ENCODE peak calls at places on chromosomes 6 and 20, in six cellular contexts. One of them, this sample, is unnamed.

GRCh38 chr6:38319259-38320255 is 320.2 kb downstream of the BTBD9 start:
- DNase-seq in mammary epithelial cell: peak
- DNase-seq in PC-9: no peak
- DNase-seq in NCI-H2081: no peak
- DNase-seq in activated CD4-positive, alpha-beta T cell treated with anti-CD3 and anti-CD28 coated beads, Interleukin-2, amount 50 U/mL, for 24 hours: no peak
- DNase-seq in NCI-H69: peak
- DNase-seq in this sample: peak

GRCh38 chr6:69026715-69027114 is 391.6 kb downstream of the ADGRB3 start:
- DNase-seq in mammary epithelial cell: no peak
- DNase-seq in PC-9: no peak
- DNase-seq in NCI-H2081: no peak
- DNase-seq in activated CD4-positive, alpha-beta T cell treated with anti-CD3 and anti-CD28 coated beads, Interleukin-2, amount 50 U/mL, for 24 hours: no peak
- DNase-seq in NCI-H69: no peak
- DNase-seq in this sample: no peak

GRCh38 chr6:17988422-17988944 is 1.0 kb upstream of the KIF13A start:
- DNase-seq in mammary epithelial cell: no peak
- DNase-seq in PC-9: no peak
- DNase-seq in NCI-H2081: no peak
- DNase-seq in activated CD4-positive, alpha-beta T cell treated with anti-CD3 and anti-CD28 coated beads, Interleukin-2, amount 50 U/mL, for 24 hours: no peak
- DNase-seq in NCI-H69: peak
- DNase-seq in this sample: no peak

GRCh38 chr20:53020834-53021233 is 48.7 kb downstream of the TSHZ2 start:
- DNase-seq in mammary epithelial cell: no peak
- DNase-seq in PC-9: no peak
- DNase-seq in NCI-H2081: no peak
- DNase-seq in activated CD4-positive, alpha-beta T cell treated with anti-CD3 and anti-CD28 coated beads, Interleukin-2, amount 50 U/mL, for 24 hours: no peak
- DNase-seq in NCI-H69: no peak
- DNase-seq in this sample: no peak

GRCh38 chr6:30830438-30830837 is 53.9 kb upstream of the DDR1 start:
- DNase-seq in mammary epithelial cell: no peak
- DNase-seq in PC-9: no peak
- DNase-seq in NCI-H2081: no peak
- DNase-seq in activated CD4-positive, alpha-beta T cell treated with anti-CD3 and anti-CD28 coated beads, Interleukin-2, amount 50 U/mL, for 24 hours: no peak
- DNase-seq in NCI-H69: no peak
- DNase-seq in this sample: no peak

GRCh38 chr6:31128093-31128676 is 7.9 kb upstream of the CDSN start:
- DNase-seq in mammary epithelial cell: peak
- DNase-seq in PC-9: peak
- DNase-seq in NCI-H2081: peak
- DNase-seq in activated CD4-positive, alpha-beta T cell treated with anti-CD3 and anti-CD28 coated beads, Interleukin-2, amount 50 U/mL, for 24 hours: peak
- DNase-seq in NCI-H69: peak
- DNase-seq in this sample: no peak

GRCh38 chr20:38450412-38450975 is 15.4 kb upstream of the SNHG17 start:
- DNase-seq in mammary epithelial cell: no peak
- DNase-seq in PC-9: no peak
- DNase-seq in NCI-H2081: no peak
- DNase-seq in activated CD4-positive, alpha-beta T cell treated with anti-CD3 and anti-CD28 coated beads, Interleukin-2, amount 50 U/mL, for 24 hours: no peak
- DNase-seq in NCI-H69: no peak
- DNase-seq in this sample: no peak

GRCh38 chr6:7050099-7050498 is 57.7 kb upstream of the RREB1 start:
- DNase-seq in mammary epithelial cell: no peak
- DNase-seq in PC-9: peak
- DNase-seq in NCI-H2081: no peak
- DNase-seq in activated CD4-positive, alpha-beta T cell treated with anti-CD3 and anti-CD28 coated beads, Interleukin-2, amount 50 U/mL, for 24 hours: no peak
- DNase-seq in NCI-H69: no peak
- DNase-seq in this sample: no peak

GRCh38 chr20:5127204-5127858 is 523 bp downstream of the CDS2 start:
- DNase-seq in mammary epithelial cell: peak
- DNase-seq in PC-9: peak
- DNase-seq in NCI-H2081: peak
- DNase-seq in activated CD4-positive, alpha-beta T cell treated with anti-CD3 and anti-CD28 coated beads, Interleukin-2, amount 50 U/mL, for 24 hours: peak
- DNase-seq in NCI-H69: peak
- DNase-seq in this sample: peak

GRCh38 chr6:144675231-144675861 is 390.2 kb downstream of the UTRN start:
- DNase-seq in mammary epithelial cell: peak
- DNase-seq in PC-9: no peak
- DNase-seq in NCI-H2081: peak
- DNase-seq in activated CD4-positive, alpha-beta T cell treated with anti-CD3 and anti-CD28 coated beads, Interleukin-2, amount 50 U/mL, for 24 hours: no peak
- DNase-seq in NCI-H69: peak
- DNase-seq in this sample: no peak

GRCh38 chr6:40417031-40417430 is 170.1 kb downstream of the LRFN2 start:
- DNase-seq in mammary epithelial cell: no peak
- DNase-seq in PC-9: no peak
- DNase-seq in NCI-H2081: no peak
- DNase-seq in activated CD4-positive, alpha-beta T cell treated with anti-CD3 and anti-CD28 coated beads, Interleukin-2, amount 50 U/mL, for 24 hours: no peak
- DNase-seq in NCI-H69: peak
- DNase-seq in this sample: no peak

GRCh38 chr6:36130672-36131516 is 581 bp downstream of the MAPK13 start:
- DNase-seq in mammary epithelial cell: no peak
- DNase-seq in PC-9: peak
- DNase-seq in NCI-H2081: peak
- DNase-seq in activated CD4-positive, alpha-beta T cell treated with anti-CD3 and anti-CD28 coated beads, Interleukin-2, amount 50 U/mL, for 24 hours: no peak
- DNase-seq in NCI-H69: peak
- DNase-seq in this sample: no peak

GRCh38 chr6:7546832-7547714 is 5.6 kb downstream of the DSP start:
- DNase-seq in mammary epithelial cell: peak
- DNase-seq in PC-9: no peak
- DNase-seq in NCI-H2081: no peak
- DNase-seq in activated CD4-positive, alpha-beta T cell treated with anti-CD3 and anti-CD28 coated beads, Interleukin-2, amount 50 U/mL, for 24 hours: no peak
- DNase-seq in NCI-H69: peak
- DNase-seq in this sample: no peak

GRCh38 chr20:18001131-18001921 is 32.5 kb downstream of the MGME1 start:
- DNase-seq in mammary epithelial cell: peak
- DNase-seq in PC-9: peak
- DNase-seq in NCI-H2081: no peak
- DNase-seq in activated CD4-positive, alpha-beta T cell treated with anti-CD3 and anti-CD28 coated beads, Interleukin-2, amount 50 U/mL, for 24 hours: no peak
- DNase-seq in NCI-H69: no peak
- DNase-seq in this sample: peak

GRCh38 chr6:26104457-26105108 is 17.4 kb downstream of the HFE start:
- DNase-seq in mammary epithelial cell: no peak
- DNase-seq in PC-9: no peak
- DNase-seq in NCI-H2081: no peak
- DNase-seq in activated CD4-positive, alpha-beta T cell treated with anti-CD3 and anti-CD28 coated beads, Interleukin-2, amount 50 U/mL, for 24 hours: no peak
- DNase-seq in NCI-H69: peak
- DNase-seq in this sample: no peak

GRCh38 chr6:158717341-158718328 is 67.8 kb downstream of the SYTL3 start:
- DNase-seq in mammary epithelial cell: no peak
- DNase-seq in PC-9: no peak
- DNase-seq in NCI-H2081: no peak
- DNase-seq in activated CD4-positive, alpha-beta T cell treated with anti-CD3 and anti-CD28 coated beads, Interleukin-2, amount 50 U/mL, for 24 hours: no peak
- DNase-seq in NCI-H69: no peak
- DNase-seq in this sample: no peak

GRCh38 chr6:17714177-17714576 is 7.5 kb upstream of the NUP153 start:
- DNase-seq in mammary epithelial cell: no peak
- DNase-seq in PC-9: no peak
- DNase-seq in NCI-H2081: no peak
- DNase-seq in activated CD4-positive, alpha-beta T cell treated with anti-CD3 and anti-CD28 coated beads, Interleukin-2, amount 50 U/mL, for 24 hours: no peak
- DNase-seq in NCI-H69: no peak
- DNase-seq in this sample: no peak

GRCh38 chr6:158044525-158044888 is 62.8 kb downstream of the SYNJ2 start:
- DNase-seq in mammary epithelial cell: no peak
- DNase-seq in PC-9: no peak
- DNase-seq in NCI-H2081: no peak
- DNase-seq in activated CD4-positive, alpha-beta T cell treated with anti-CD3 and anti-CD28 coated beads, Interleukin-2, amount 50 U/mL, for 24 hours: no peak
- DNase-seq in NCI-H69: no peak
- DNase-seq in this sample: no peak

GRCh38 chr6:1481326-1481725 is 92.0 kb downstream of the FOXF2 start:
- DNase-seq in mammary epithelial cell: peak
- DNase-seq in PC-9: peak
- DNase-seq in NCI-H2081: no peak
- DNase-seq in activated CD4-positive, alpha-beta T cell treated with anti-CD3 and anti-CD28 coated beads, Interleukin-2, amount 50 U/mL, for 24 hours: no peak
- DNase-seq in NCI-H69: no peak
- DNase-seq in this sample: peak

GRCh38 chr6:46217671-46218131 is 46.9 kb upstream of the ENPP5 start:
- DNase-seq in mammary epithelial cell: no peak
- DNase-seq in PC-9: no peak
- DNase-seq in NCI-H2081: no peak
- DNase-seq in activated CD4-positive, alpha-beta T cell treated with anti-CD3 and anti-CD28 coated beads, Interleukin-2, amount 50 U/mL, for 24 hours: no peak
- DNase-seq in NCI-H69: no peak
- DNase-seq in this sample: no peak

GRCh38 chr20:1364106-1364505 is 28.7 kb downstream of the FKBP1A start:
- DNase-seq in mammary epithelial cell: no peak
- DNase-seq in PC-9: no peak
- DNase-seq in NCI-H2081: no peak
- DNase-seq in activated CD4-positive, alpha-beta T cell treated with anti-CD3 and anti-CD28 coated beads, Interleukin-2, amount 50 U/mL, for 24 hours: no peak
- DNase-seq in NCI-H69: no peak
- DNase-seq in this sample: no peak

GRCh38 chr6:52643158-52643557 is 27.8 kb upstream of the TMEM14A start:
- DNase-seq in mammary epithelial cell: no peak
- DNase-seq in PC-9: no peak
- DNase-seq in NCI-H2081: no peak
- DNase-seq in activated CD4-positive, alpha-beta T cell treated with anti-CD3 and anti-CD28 coated beads, Interleukin-2, amount 50 U/mL, for 24 hours: no peak
- DNase-seq in NCI-H69: peak
- DNase-seq in this sample: no peak

GRCh38 chr6:164039954-164040375 is 625.4 kb downstream of the QKI start:
- DNase-seq in mammary epithelial cell: peak
- DNase-seq in PC-9: no peak
- DNase-seq in NCI-H2081: no peak
- DNase-seq in activated CD4-positive, alpha-beta T cell treated with anti-CD3 and anti-CD28 coated beads, Interleukin-2, amount 50 U/mL, for 24 hours: no peak
- DNase-seq in NCI-H69: peak
- DNase-seq in this sample: no peak

GRCh38 chr6:22251331-22251730 is 45.5 kb downstream of the PRL start:
- DNase-seq in mammary epithelial cell: peak
- DNase-seq in PC-9: peak
- DNase-seq in NCI-H2081: no peak
- DNase-seq in activated CD4-positive, alpha-beta T cell treated with anti-CD3 and anti-CD28 coated beads, Interleukin-2, amount 50 U/mL, for 24 hours: no peak
- DNase-seq in NCI-H69: no peak
- DNase-seq in this sample: no peak

This sample was measured in T1000.